ENCODE peak calls at places on chromosome 6, in nine cellular contexts. D is osteoblast; M is lower lobe of right lung; G is tibial nerve; V is endodermal cell; R is AG04450; O is fibroblast of lung; Y is ovary; W is CD8-positive, alpha-beta T cell. Z is an unnamed sample.

GRCh38 chr6:166862287-166862977 is 93.9 kb downstream of the RNASET2 start:
- DNase-seq in D (peak), O (no peak), R (no peak), M (no peak), V (peak), W (peak), Y (peak), G (no peak), Z (peak)

GRCh38 chr6:149563203-149563927 is 2.8 kb upstream of the GINM1 start:
- DNase-seq in V (no peak), Y (no peak), R (peak), O (peak), M (no peak), W (no peak), G (no peak), D (peak), Z (peak)

GRCh38 chr6:166632731-166633130 is 5.7 kb upstream of the RPS6KA2 start:
- DNase-seq in O (no peak), Y (no peak), V (no peak), W (no peak), D (no peak), R (no peak), G (no peak), M (no peak), Z (no peak)

GRCh38 chr6:120514544-120514943 is 819.7 kb downstream of the TBC1D32 start:
- DNase-seq in D (no peak), G (no peak), O (no peak), V (no peak), W (no peak), Y (no peak), R (no peak), M (no peak), Z (no peak)

GRCh38 chr6:168734523-168734922 is 293.5 kb downstream of the SMOC2 start:
- DNase-seq in G (no peak), O (no peak), W (no peak), R (no peak), D (no peak), Y (no peak), M (no peak), V (no peak), Z (no peak)

GRCh38 chr6:2973656-2974055 is 2.3 kb upstream of the SERPINB6 start:
- DNase-seq in Y (no peak), G (no peak), D (peak), M (no peak), V (peak), R (no peak), W (no peak), O (no peak), Z (no peak)

GRCh38 chr6:37077459-37078296 is 72.2 kb downstream of the FGD2 start:
- DNase-seq in G (peak), M (peak), O (peak), W (no peak), V (peak), R (peak), Y (peak), D (peak), Z (peak)

GRCh38 chr6:109478222-109478805 is 4.7 kb downstream of the ZBTB24 start:
- DNase-seq in Y (no peak), G (no peak), M (no peak), D (no peak), R (no peak), O (no peak), W (no peak), V (no peak), Z (peak)

GRCh38 chr6:5672581-5673011 is 334.1 kb downstream of the NRN1 start:
- DNase-seq in V (peak), R (peak), D (peak), Y (no peak), O (peak), M (no peak), G (no peak), W (no peak), Z (peak)

GRCh38 chr6:136920858-136921520 is 1.1 kb upstream of the SLC35D3 start:
- DNase-seq in W (no peak), G (no peak), R (no peak), V (peak), M (no peak), Y (no peak), O (peak), D (peak), Z (no peak)

GRCh38 chr6:169932491-169932890 is 181.1 kb downstream of the ERMARD start:
- DNase-seq in V (no peak), M (no peak), Y (no peak), G (no peak), D (peak), O (no peak), W (no peak), R (no peak), Z (no peak)

GRCh38 chr6:31400467-31401289 is 2.7 kb upstream of the MICA start:
- DNase-seq in D (peak), Y (peak), R (no peak), W (peak), G (peak), M (peak), O (peak), V (peak), Z (peak)

GRCh38 chr6:146047356-146047755 is 18.5 kb downstream of the GRM1 start:
- DNase-seq in M (no peak), G (no peak), Y (no peak), D (no peak), V (no peak), W (no peak), R (no peak), O (no peak), Z (no peak)
- H3K4me3 ChIP-seq in M (no peak), G (no peak), Y (no peak), D (no peak), V (no peak), W (no peak), R (no peak), O (no peak), Z (no peak)

DNA sequence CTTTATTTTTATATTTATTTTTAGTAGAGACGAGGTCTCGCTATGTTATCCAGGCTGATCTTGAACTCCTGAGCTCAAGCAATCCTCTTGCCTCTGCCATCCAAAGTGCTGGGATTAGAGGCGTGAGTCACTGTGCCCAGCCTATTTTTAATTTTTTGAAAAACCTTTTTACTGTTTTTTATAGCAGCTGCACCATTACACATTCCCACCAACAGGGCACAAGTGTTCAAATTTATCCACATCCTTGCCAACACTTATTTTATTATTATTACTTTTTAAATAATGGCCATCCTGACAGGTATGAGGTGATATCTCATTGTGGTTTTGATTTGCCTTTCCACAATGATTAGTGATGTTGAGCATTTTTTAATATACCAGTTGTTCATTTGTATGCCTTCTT is 42.5 kb downstream of the PACSIN1 start:
- DNase-seq in G (no peak), O (no peak), M (no peak), R (no peak), Y (no peak), V (no peak), D (no peak), W (no peak), Z (no peak)
- TF ChIP-seq CTCF in G (no peak), O (no peak), M (no peak), R (peak), Y (no peak), V (peak), D (peak), W (no peak), Z (no peak)

GRCh38 chr6:26022737-26023136 is 60.1 kb downstream of the TRIM38 start:
- DNase-seq in R (no peak), Y (no peak), D (no peak), V (no peak), W (no peak), O (no peak), M (no peak), G (no peak), Z (no peak)
- H3K4me3 ChIP-seq in R (no peak), Y (no peak), D (no peak), V (no peak), W (no peak), O (no peak), M (no peak), G (no peak), Z (no peak)

DNA sequence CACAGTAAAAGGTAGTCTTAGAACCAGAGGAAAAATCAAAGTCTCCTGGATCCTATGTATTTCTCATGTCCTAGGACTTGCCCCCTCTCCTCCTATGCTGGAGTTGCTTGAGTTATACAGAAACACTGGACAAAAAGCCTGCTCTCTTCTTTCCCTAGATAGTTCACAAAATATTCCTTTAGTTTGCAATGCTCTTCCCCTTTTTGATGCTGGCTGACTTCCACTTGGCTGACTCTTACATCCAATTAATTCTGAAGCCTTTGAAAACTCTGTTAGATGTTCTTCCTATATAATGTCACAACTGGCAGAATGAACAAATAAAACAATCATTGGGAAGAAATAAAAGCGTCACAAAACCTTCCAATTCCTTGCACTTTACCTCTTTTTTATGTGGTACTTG is 253.8 kb upstream of the CITED2 start:
- DNase-seq in G (no peak), V (no peak), W (no peak), D (no peak), R (no peak), O (no peak), Y (no peak), M (no peak), Z (no peak)
- TF ChIP-seq CTCF in G (no peak), V (no peak), W (no peak), D (no peak), R (no peak), O (no peak), Y (no peak), M (no peak), Z (no peak)

GRCh38 chr6:53059648-53060589 is 5.3 kb upstream of the FBXO9 start:
- DNase-seq in M (no peak), W (no peak), R (no peak), D (peak), O (no peak), V (no peak), Y (no peak), G (no peak), Z (no peak)
- H3K4me3 ChIP-seq in M (peak), W (no peak), R (peak), D (peak), O (peak), V (peak), Y (peak), G (peak), Z (peak)

GRCh38 chr6:41160933-41161332 is 2.0 kb downstream of the TREM2 start:
- DNase-seq in D (no peak), R (no peak), Y (no peak), M (no peak), G (no peak), V (no peak), O (no peak), W (no peak), Z (no peak)
- TF ChIP-seq CTCF in D (no peak), R (no peak), Y (no peak), M (no peak), G (no peak), V (no peak), O (no peak), W (no peak), Z (no peak)

GRCh38 chr6:154511735-154512097 is 1.2 kb upstream of the CNKSR3 start:
- DNase-seq in W (no peak), M (no peak), G (no peak), R (no peak), D (no peak), V (no peak), Y (no peak), O (no peak), Z (no peak)
- H3K4me3 ChIP-seq in W (no peak), M (no peak), G (peak), R (no peak), D (no peak), V (no peak), Y (no peak), O (no peak), Z (no peak)

DNA sequence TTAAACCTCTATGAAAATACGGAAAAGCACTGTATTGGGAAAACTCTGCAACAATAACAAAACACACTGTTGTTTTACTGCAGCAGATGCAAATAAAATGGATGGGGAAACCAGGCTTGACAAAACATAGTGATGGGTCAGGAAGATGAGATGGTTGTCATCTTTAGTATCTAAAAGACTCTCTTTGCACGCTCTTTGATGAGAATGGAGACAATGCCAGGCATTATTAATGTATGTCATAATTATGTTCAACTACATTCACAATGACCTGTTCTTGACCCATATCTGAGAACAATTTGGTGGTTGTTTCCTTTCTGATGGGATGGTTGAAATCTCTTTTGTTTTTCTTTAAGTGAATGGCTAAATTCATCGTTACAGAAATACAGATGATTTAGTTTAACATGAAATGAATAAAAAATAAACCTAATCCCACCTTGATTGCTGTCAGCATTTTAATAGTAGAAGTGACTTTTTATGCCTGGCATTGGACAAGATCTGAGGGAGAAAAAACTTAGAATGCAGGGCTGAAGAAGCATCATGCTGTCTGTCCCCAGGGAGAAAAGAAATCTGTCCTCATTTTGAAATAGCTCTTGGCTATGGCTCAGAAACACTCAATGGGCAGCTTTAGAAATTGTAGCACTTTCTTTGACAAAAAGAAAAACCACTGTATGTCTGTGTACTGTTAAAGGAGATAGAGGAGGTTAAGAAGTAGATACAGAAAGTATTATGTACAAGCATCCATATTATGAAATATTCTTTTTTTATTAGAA is 12.5 kb upstream of the GRIK2 start:
- DNase-seq in G (no peak), O (no peak), R (no peak), V (no peak), Y (no peak), M (no peak), D (no peak), W (no peak), Z (no peak)
- TF ChIP-seq CTCF in G (no peak), O (no peak), R (no peak), V (no peak), Y (no peak), M (no peak), D (no peak), W (no peak), Z (no peak)

DNA sequence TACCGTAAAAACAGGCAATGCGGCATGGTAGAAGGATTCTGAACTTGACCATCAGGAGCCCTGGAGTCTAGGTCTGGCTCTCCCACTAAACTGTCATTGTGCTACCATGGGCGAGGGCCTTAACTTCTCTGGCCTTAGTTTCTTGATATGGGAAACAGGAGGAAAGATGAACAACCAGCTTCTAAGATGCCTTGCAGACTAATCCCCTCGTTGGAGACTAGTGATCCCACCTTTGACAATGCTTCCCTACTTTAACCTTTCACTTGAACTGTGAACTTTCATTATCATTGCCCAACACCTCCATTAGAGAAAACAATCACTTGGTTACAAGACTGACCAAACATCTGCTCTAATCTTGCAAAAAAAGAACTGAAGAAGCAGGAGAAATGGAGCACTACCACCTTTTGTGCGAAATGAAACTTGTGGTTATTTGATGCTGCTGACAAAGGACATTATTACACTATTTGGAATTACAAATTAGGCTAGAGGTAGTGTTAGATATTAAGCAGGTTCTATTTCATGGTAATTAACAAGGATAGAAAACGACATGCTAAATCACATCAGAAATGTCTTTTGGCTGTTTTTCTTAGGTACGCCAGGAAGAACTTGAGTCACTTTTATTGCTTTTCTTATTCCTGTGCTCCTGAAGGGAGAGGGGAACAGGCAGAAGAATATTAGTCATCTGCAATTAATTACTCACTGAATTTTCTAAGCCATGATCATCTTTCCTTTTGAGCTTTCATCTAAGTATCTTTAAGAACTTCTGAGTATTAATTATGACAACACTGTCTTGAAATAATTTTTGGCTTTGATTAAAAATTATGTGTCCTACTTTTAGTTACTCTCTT is 39.1 kb upstream of the ARHGAP18 start:
- DNase-seq in D (no peak), G (no peak), O (peak), M (no peak), V (no peak), R (no peak), W (no peak), Y (no peak), Z (peak)
- H3K4me3 ChIP-seq in D (no peak), G (no peak), O (peak), M (no peak), V (no peak), R (no peak), W (peak), Y (no peak), Z (no peak)